ENCODE peak calls at places on chromosomes 16 and 17, in six cellular contexts. One of them, this sample, is unnamed.
A peak's percentile ranks its signal among the peaks of the same experiment; 100 is the strongest.

GRCh38 chr17:20991276-20992037 is 51.4 kb downstream of the USP22 start:
- DNase-seq in mesenchymal stem cell: no peak
- DNase-seq in amygdala: no peak
- DNase-seq in DMS79 treated with DMSO at 0.1 percent for 48 hours: no peak
- DNase-seq in activated naive CD4-positive, alpha-beta T cell treated with Interleukin-2 at 50 U/mL for 16 hours: no peak
- DNase-seq in T-helper 2 cell: no peak
- DNase-seq in this sample: peak; percentile 44

GRCh38 chr16:27503662-27504061 is 46.1 kb downstream of the GTF3C1 start:
- DNase-seq in activated naive CD4-positive, alpha-beta T cell treated with Interleukin-2 at 50 U/mL for 16 hours: no peak
- DNase-seq in DMS79 treated with DMSO at 0.1 percent for 48 hours: no peak
- DNase-seq in mesenchymal stem cell: no peak
- DNase-seq in T-helper 2 cell: no peak
- DNase-seq in amygdala: no peak
- DNase-seq in this sample: no peak

GRCh38 chr17:46063239-46063638 is 64.2 kb downstream of the STH start:
- DNase-seq in amygdala: no peak
- DNase-seq in T-helper 2 cell: no peak
- DNase-seq in activated naive CD4-positive, alpha-beta T cell treated with Interleukin-2 at 50 U/mL for 16 hours: no peak
- DNase-seq in mesenchymal stem cell: peak; percentile 70
- DNase-seq in DMS79 treated with DMSO at 0.1 percent for 48 hours: no peak
- DNase-seq in this sample: no peak

GRCh38 chr16:71467810-71468209 is 5.8 kb upstream of the ZNF23 start:
- DNase-seq in amygdala: no peak
- DNase-seq in T-helper 2 cell: peak; percentile 3
- DNase-seq in DMS79 treated with DMSO at 0.1 percent for 48 hours: no peak
- DNase-seq in mesenchymal stem cell: peak; percentile 43
- DNase-seq in activated naive CD4-positive, alpha-beta T cell treated with Interleukin-2 at 50 U/mL for 16 hours: peak; percentile 24
- DNase-seq in this sample: peak; percentile 71

GRCh38 chr17:14157822-14158221 is 78.8 kb downstream of the CDRT15 start:
- DNase-seq in activated naive CD4-positive, alpha-beta T cell treated with Interleukin-2 at 50 U/mL for 16 hours: no peak
- DNase-seq in T-helper 2 cell: no peak
- DNase-seq in amygdala: no peak
- DNase-seq in mesenchymal stem cell: no peak
- DNase-seq in DMS79 treated with DMSO at 0.1 percent for 48 hours: no peak
- DNase-seq in this sample: no peak

GRCh38 chr17:79630120-79630519 is 19.3 kb upstream of the RBFOX3 start:
- DNase-seq in T-helper 2 cell: no peak
- DNase-seq in amygdala: no peak
- DNase-seq in activated naive CD4-positive, alpha-beta T cell treated with Interleukin-2 at 50 U/mL for 16 hours: no peak
- DNase-seq in DMS79 treated with DMSO at 0.1 percent for 48 hours: no peak
- DNase-seq in mesenchymal stem cell: no peak
- DNase-seq in this sample: peak; percentile 34

GRCh38 chr17:80952291-80952690 is 39.4 kb upstream of the CHMP6 start:
- DNase-seq in DMS79 treated with DMSO at 0.1 percent for 48 hours: no peak
- DNase-seq in T-helper 2 cell: no peak
- DNase-seq in mesenchymal stem cell: no peak
- DNase-seq in amygdala: no peak
- DNase-seq in activated naive CD4-positive, alpha-beta T cell treated with Interleukin-2 at 50 U/mL for 16 hours: no peak
- DNase-seq in this sample: peak; percentile 60

GRCh38 chr17:65261152-65261551 is 124.0 kb downstream of the RGS9 start:
- DNase-seq in DMS79 treated with DMSO at 0.1 percent for 48 hours: no peak
- DNase-seq in activated naive CD4-positive, alpha-beta T cell treated with Interleukin-2 at 50 U/mL for 16 hours: no peak
- DNase-seq in amygdala: no peak
- DNase-seq in mesenchymal stem cell: no peak
- DNase-seq in T-helper 2 cell: no peak
- DNase-seq in this sample: no peak

GRCh38 chr16:14409563-14409962 is 220.5 kb downstream of the PARN start:
- DNase-seq in amygdala: no peak
- DNase-seq in mesenchymal stem cell: peak; percentile 97
- DNase-seq in activated naive CD4-positive, alpha-beta T cell treated with Interleukin-2 at 50 U/mL for 16 hours: no peak
- DNase-seq in T-helper 2 cell: no peak
- DNase-seq in DMS79 treated with DMSO at 0.1 percent for 48 hours: no peak
- DNase-seq in this sample: no peak

GRCh38 chr17:33197342-33197741 is 95.8 kb downstream of the ASIC2 start:
- DNase-seq in amygdala: no peak
- DNase-seq in DMS79 treated with DMSO at 0.1 percent for 48 hours: no peak
- DNase-seq in T-helper 2 cell: no peak
- DNase-seq in activated naive CD4-positive, alpha-beta T cell treated with Interleukin-2 at 50 U/mL for 16 hours: no peak
- DNase-seq in mesenchymal stem cell: no peak
- DNase-seq in this sample: no peak

GRCh38 chr16:55775857-55776256 is 57.0 kb downstream of the CES1 start:
- DNase-seq in DMS79 treated with DMSO at 0.1 percent for 48 hours: no peak
- DNase-seq in amygdala: no peak
- DNase-seq in mesenchymal stem cell: no peak
- DNase-seq in activated naive CD4-positive, alpha-beta T cell treated with Interleukin-2 at 50 U/mL for 16 hours: no peak
- DNase-seq in T-helper 2 cell: no peak
- DNase-seq in this sample: no peak

GRCh38 chr17:38868095-38868967 is 1.5 kb upstream of the LASP1 start:
- DNase-seq in activated naive CD4-positive, alpha-beta T cell treated with Interleukin-2 at 50 U/mL for 16 hours: no peak
- DNase-seq in mesenchymal stem cell: peak; percentile 75
- DNase-seq in T-helper 2 cell: no peak
- DNase-seq in amygdala: no peak
- DNase-seq in DMS79 treated with DMSO at 0.1 percent for 48 hours: no peak
- DNase-seq in this sample: no peak

GRCh38 chr17:1904273-1905052 is 74.7 kb downstream of the RPA1 start:
- DNase-seq in mesenchymal stem cell: no peak
- DNase-seq in activated naive CD4-positive, alpha-beta T cell treated with Interleukin-2 at 50 U/mL for 16 hours: no peak
- DNase-seq in DMS79 treated with DMSO at 0.1 percent for 48 hours: peak; percentile 33
- DNase-seq in amygdala: no peak
- DNase-seq in T-helper 2 cell: no peak
- DNase-seq in this sample: no peak

GRCh38 chr17:17568772-17569195 is 22.7 kb downstream of the PEMT start:
- DNase-seq in activated naive CD4-positive, alpha-beta T cell treated with Interleukin-2 at 50 U/mL for 16 hours: peak; percentile 45
- DNase-seq in DMS79 treated with DMSO at 0.1 percent for 48 hours: no peak
- DNase-seq in mesenchymal stem cell: peak; percentile 43
- DNase-seq in amygdala: peak; percentile 10
- DNase-seq in T-helper 2 cell: no peak
- DNase-seq in this sample: peak; percentile 78

GRCh38 chr17:57732062-57732461 is 13.0 kb downstream of the CCDC182 start:
- DNase-seq in mesenchymal stem cell: no peak
- DNase-seq in activated naive CD4-positive, alpha-beta T cell treated with Interleukin-2 at 50 U/mL for 16 hours: no peak
- DNase-seq in amygdala: no peak
- DNase-seq in T-helper 2 cell: no peak
- DNase-seq in DMS79 treated with DMSO at 0.1 percent for 48 hours: peak; percentile 86
- DNase-seq in this sample: no peak

GRCh38 chr17:5702951-5703510 is 118.7 kb upstream of the NLRP1 start:
- DNase-seq in amygdala: no peak
- DNase-seq in activated naive CD4-positive, alpha-beta T cell treated with Interleukin-2 at 50 U/mL for 16 hours: no peak
- DNase-seq in T-helper 2 cell: no peak
- DNase-seq in DMS79 treated with DMSO at 0.1 percent for 48 hours: no peak
- DNase-seq in mesenchymal stem cell: no peak
- DNase-seq in this sample: no peak

GRCh38 chr16:58639836-58640235 is 10.2 kb upstream of the CNOT1 start:
- DNase-seq in DMS79 treated with DMSO at 0.1 percent for 48 hours: no peak
- DNase-seq in amygdala: no peak
- DNase-seq in activated naive CD4-positive, alpha-beta T cell treated with Interleukin-2 at 50 U/mL for 16 hours: no peak
- DNase-seq in mesenchymal stem cell: no peak
- DNase-seq in T-helper 2 cell: no peak
- DNase-seq in this sample: no peak

GRCh38 chr17:29433551-29433950 is 43.4 kb downstream of the TAOK1 start:
- DNase-seq in amygdala: no peak
- DNase-seq in T-helper 2 cell: no peak
- DNase-seq in DMS79 treated with DMSO at 0.1 percent for 48 hours: no peak
- DNase-seq in mesenchymal stem cell: no peak
- DNase-seq in activated naive CD4-positive, alpha-beta T cell treated with Interleukin-2 at 50 U/mL for 16 hours: no peak
- DNase-seq in this sample: no peak

GRCh38 chr17:53527473-53527872 is 295.3 kb upstream of the KIF2B start:
- DNase-seq in DMS79 treated with DMSO at 0.1 percent for 48 hours: no peak
- DNase-seq in amygdala: no peak
- DNase-seq in activated naive CD4-positive, alpha-beta T cell treated with Interleukin-2 at 50 U/mL for 16 hours: no peak
- DNase-seq in mesenchymal stem cell: no peak
- DNase-seq in T-helper 2 cell: no peak
- DNase-seq in this sample: no peak

GRCh38 chr16:140175-140857 is 1.8 kb upstream of the NPRL3 start:
- DNase-seq in DMS79 treated with DMSO at 0.1 percent for 48 hours: no peak
- DNase-seq in T-helper 2 cell: no peak
- DNase-seq in amygdala: no peak
- DNase-seq in activated naive CD4-positive, alpha-beta T cell treated with Interleukin-2 at 50 U/mL for 16 hours: no peak
- DNase-seq in mesenchymal stem cell: no peak
- DNase-seq in this sample: no peak

GRCh38 chr17:78172284-78173024 is 4.1 kb downstream of the SYNGR2 start:
- DNase-seq in T-helper 2 cell: no peak
- DNase-seq in DMS79 treated with DMSO at 0.1 percent for 48 hours: no peak
- DNase-seq in activated naive CD4-positive, alpha-beta T cell treated with Interleukin-2 at 50 U/mL for 16 hours: no peak
- DNase-seq in mesenchymal stem cell: peak; percentile 54
- DNase-seq in amygdala: no peak
- DNase-seq in this sample: no peak

GRCh38 chr16:2005646-2006045 is 4.0 kb downstream of the ZNF598 start:
- DNase-seq in activated naive CD4-positive, alpha-beta T cell treated with Interleukin-2 at 50 U/mL for 16 hours: no peak
- DNase-seq in amygdala: no peak
- DNase-seq in T-helper 2 cell: no peak
- DNase-seq in DMS79 treated with DMSO at 0.1 percent for 48 hours: peak; percentile 29
- DNase-seq in mesenchymal stem cell: no peak
- DNase-seq in this sample: no peak

GRCh38 chr16:72246423-72246822 is 74.5 kb upstream of the PMFBP1 start:
- DNase-seq in DMS79 treated with DMSO at 0.1 percent for 48 hours: no peak
- DNase-seq in amygdala: no peak
- DNase-seq in T-helper 2 cell: no peak
- DNase-seq in activated naive CD4-positive, alpha-beta T cell treated with Interleukin-2 at 50 U/mL for 16 hours: no peak
- DNase-seq in mesenchymal stem cell: no peak
- DNase-seq in this sample: no peak

GRCh38 chr17:74723891-74724290 is 11.2 kb upstream of the CD300LF start:
- DNase-seq in DMS79 treated with DMSO at 0.1 percent for 48 hours: no peak
- DNase-seq in activated naive CD4-positive, alpha-beta T cell treated with Interleukin-2 at 50 U/mL for 16 hours: no peak
- DNase-seq in T-helper 2 cell: no peak
- DNase-seq in amygdala: no peak
- DNase-seq in mesenchymal stem cell: no peak
- DNase-seq in this sample: no peak

GRCh38 chr17:10063730-10064221 is 134.6 kb downstream of the GAS7 start:
- DNase-seq in DMS79 treated with DMSO at 0.1 percent for 48 hours: no peak
- DNase-seq in amygdala: no peak
- DNase-seq in activated naive CD4-positive, alpha-beta T cell treated with Interleukin-2 at 50 U/mL for 16 hours: no peak
- DNase-seq in T-helper 2 cell: peak; percentile 7
- DNase-seq in mesenchymal stem cell: peak; percentile 88
- DNase-seq in this sample: no peak

GRCh38 chr16:81882559-81882958 is 103.5 kb downstream of the PLCG2 start:
- DNase-seq in mesenchymal stem cell: no peak
- DNase-seq in amygdala: no peak
- DNase-seq in DMS79 treated with DMSO at 0.1 percent for 48 hours: no peak
- DNase-seq in activated naive CD4-positive, alpha-beta T cell treated with Interleukin-2 at 50 U/mL for 16 hours: no peak
- DNase-seq in T-helper 2 cell: no peak
- DNase-seq in this sample: no peak

GRCh38 chr17:48526986-48527741 is 3.6 kb downstream of the HOXB1 start:
- DNase-seq in amygdala: no peak
- DNase-seq in DMS79 treated with DMSO at 0.1 percent for 48 hours: no peak
- DNase-seq in T-helper 2 cell: no peak
- DNase-seq in mesenchymal stem cell: no peak
- DNase-seq in activated naive CD4-positive, alpha-beta T cell treated with Interleukin-2 at 50 U/mL for 16 hours: no peak
- DNase-seq in this sample: peak; percentile 60